ENCODE peak calls at places on chromosomes 12 and 14, in five cellular contexts. L is effector memory CD4-positive, alpha-beta T cell; O is CD4-positive, alpha-beta memory T cell; M is spleen; C is trophoblast cell. N is an unnamed sample.

GRCh38 chr14:68042591-68043210 is 223.1 kb downstream of the RAD51B start:
- DNase-seq in L (no peak), O (no peak), M (no peak), C (no peak), N (no peak)

GRCh38 chr12:104793968-104794367 is 164.1 kb downstream of the SLC41A2 start:
- DNase-seq in L (no peak), O (no peak), M (no peak), C (peak; percentile 16), N (no peak)

GRCh38 chr14:70894868-70895267 is 12.4 kb upstream of the PCNX1 start:
- DNase-seq in L (no peak), O (no peak), M (no peak), C (peak; percentile 61), N (no peak)

GRCh38 chr12:76688001-76688400 is 75.9 kb upstream of the ZDHHC17 start:
- DNase-seq in L (no peak), O (no peak), M (no peak), C (no peak), N (no peak)

GRCh38 chr12:104689630-104690029 is 232.9 kb downstream of the CHST11 start:
- DNase-seq in L (no peak), O (no peak), M (no peak), C (no peak), N (no peak)

GRCh38 chr12:59372971-59373370 is 222.9 kb upstream of the SLC16A7 start:
- DNase-seq in L (no peak), O (peak; percentile 19), M (no peak), C (peak; percentile 3), N (no peak)

GRCh38 chr12:54443446-54443845 is 24.4 kb upstream of the ITGA5 start:
- DNase-seq in L (no peak), O (no peak), M (no peak), C (no peak), N (no peak)

GRCh38 chr12:110502449-110502738 is 263 bp downstream of the RAD9B start:
- DNase-seq in L (no peak), O (no peak), M (no peak), C (no peak), N (no peak)

GRCh38 chr12:51973560-51973959 is 22.1 kb downstream of the ACVR1B start:
- DNase-seq in L (no peak), O (no peak), M (no peak), C (no peak), N (no peak)

GRCh38 chr12:53952871-53953734 is 1.6 kb upstream of the HOXC12 start:
- DNase-seq in L (no peak), O (no peak), M (no peak), C (peak; percentile 96), N (no peak)

GRCh38 chr12:56020437-56021189 is at the start of gene IKZF4:
- DNase-seq in L (no peak), O (no peak), M (no peak), C (no peak), N (peak; percentile 72)

GRCh38 chr14:59086241-59086899 is 102.1 kb upstream of the DAAM1 start:
- DNase-seq in L (no peak), O (no peak), M (no peak), C (no peak), N (no peak)

GRCh38 chr14:105163040-105163742 is 5.4 kb downstream of the JAG2 start:
- DNase-seq in L (no peak), O (no peak), M (no peak), C (peak; percentile 12), N (no peak)

GRCh38 chr14:79378020-79378419 is 833.3 kb downstream of the DIO2 start:
- DNase-seq in L (no peak), O (no peak), M (no peak), C (no peak), N (no peak)

GRCh38 chr14:27077181-27077738 is 479.4 kb upstream of the NOVA1 start:
- DNase-seq in L (no peak), O (no peak), M (no peak), C (no peak), N (no peak)

GRCh38 chr12:48237048-48237630 is 34.0 kb upstream of the OR10AD1 start:
- DNase-seq in L (no peak), O (no peak), M (no peak), C (no peak), N (no peak)

GRCh38 chr12:67592228-67593011 is 56.1 kb upstream of the DYRK2 start:
- DNase-seq in L (no peak), O (no peak), M (no peak), C (peak; percentile 34), N (no peak)

GRCh38 chr14:63147018-63147417 is 57.2 kb upstream of the RHOJ start:
- DNase-seq in L (no peak), O (no peak), M (no peak), C (no peak), N (no peak)

GRCh38 chr12:128825845-128826244 is 2.1 kb upstream of the SLC15A4 start:
- DNase-seq in L (no peak), O (no peak), M (no peak), C (no peak), N (no peak)

GRCh38 chr14:24013654-24014514 is 25.2 kb downstream of the DHRS4L2 start:
- DNase-seq in L (peak; percentile 43), O (peak; percentile 60), M (no peak), C (peak; percentile 91), N (no peak)

GRCh38 chr12:103712191-103712590 is 125.1 kb downstream of the STAB2 start:
- DNase-seq in L (no peak), O (no peak), M (no peak), C (no peak), N (no peak)

GRCh38 chr12:92028039-92028709 is 117.5 kb downstream of the BTG1 start:
- DNase-seq in L (no peak), O (no peak), M (no peak), C (no peak), N (no peak)

GRCh38 chr14:79668941-79669340 is 542.4 kb downstream of the DIO2 start:
- DNase-seq in L (no peak), O (no peak), M (no peak), C (no peak), N (no peak)

GRCh38 chr12:53193953-53194716 is 12.9 kb downstream of the ITGB7 start:
- DNase-seq in L (no peak), O (no peak), M (no peak), C (no peak), N (no peak)

GRCh38 chr14:41476526-41476925 is 130.2 kb upstream of the LRFN5 start:
- DNase-seq in L (no peak), O (no peak), M (no peak), C (no peak), N (no peak)

GRCh38 chr12:18084080-18084479 is 5.9 kb downstream of the RERGL start:
- DNase-seq in L (no peak), O (no peak), M (no peak), C (no peak), N (no peak)

GRCh38 chr12:106331594-106331993 is 26.0 kb upstream of the POLR3B start:
- DNase-seq in L (no peak), O (no peak), M (no peak), C (no peak), N (no peak)

GRCh38 chr12:56838602-56839488 is 75.7 kb downstream of the HSD17B6 start:
- DNase-seq in L (no peak), O (no peak), M (no peak), C (no peak), N (no peak)

GRCh38 chr14:28773917-28774691 is 7.5 kb downstream of the FOXG1 start:
- DNase-seq in L (no peak), O (no peak), M (no peak), C (peak; percentile 30), N (no peak)

GRCh38 chr12:116454950-116455447 is 104.2 kb upstream of the MAP1LC3B2 start:
- DNase-seq in L (no peak), O (no peak), M (no peak), C (peak; percentile 81), N (no peak)

GRCh38 chr14:69879175-69880047 is at the start of gene SMOC1:
- DNase-seq in L (no peak), O (no peak), M (peak; percentile 82), C (peak; percentile 15), N (no peak)

GRCh38 chr14:72256055-72256454 is 323.8 kb downstream of the RGS6 start:
- DNase-seq in L (no peak), O (no peak), M (no peak), C (peak; percentile 92), N (no peak)

GRCh38 chr12:54229624-54230212 is 40.9 kb upstream of the SMUG1 start:
- DNase-seq in L (no peak), O (no peak), M (no peak), C (peak; percentile 45), N (no peak)

GRCh38 chr12:130286041-130286440 is 51.6 kb upstream of the PIWIL1 start:
- DNase-seq in L (no peak), O (no peak), M (no peak), C (no peak), N (no peak)

GRCh38 chr14:104597576-104597975 is 7.0 kb downstream of the TMEM179 start:
- DNase-seq in L (no peak), O (no peak), M (peak; percentile 45), C (no peak), N (peak; percentile 53)

GRCh38 chr14:42424501-42424900 is 817.8 kb downstream of the LRFN5 start:
- DNase-seq in L (no peak), O (no peak), M (no peak), C (no peak), N (no peak)

GRCh38 chr14:48350971-48351370 is 675.6 kb upstream of the MDGA2 start:
- DNase-seq in L (no peak), O (no peak), M (no peak), C (peak; percentile 90), N (no peak)

GRCh38 chr14:48349689-48350088 is 674.3 kb upstream of the MDGA2 start:
- DNase-seq in L (no peak), O (no peak), M (no peak), C (no peak), N (no peak)
- H3K9me3 ChIP-seq in L (no peaks in the 10 kb centered on the region), O (no peaks in the 10 kb centered on the region), M (no peaks in the 10 kb centered on the region), C (no peaks in the 10 kb centered on the region), N (no peaks in the 10 kb centered on the region)

DNA sequence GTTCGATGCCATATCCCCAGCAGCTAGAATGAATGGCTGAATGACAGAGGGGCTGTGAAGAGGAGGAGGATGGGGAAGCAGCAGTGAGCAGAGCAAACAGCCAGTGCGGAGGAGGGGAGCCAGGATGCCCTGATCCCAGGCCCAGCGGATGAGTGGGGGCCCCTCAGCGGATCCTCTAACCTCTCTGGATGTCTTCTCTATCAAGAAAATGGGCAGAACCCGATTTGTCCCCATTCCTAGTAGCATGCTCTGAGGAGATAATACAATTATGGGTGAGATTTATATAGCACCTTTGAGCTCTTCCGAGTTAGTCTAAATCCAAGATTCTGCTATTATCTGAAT is 30.0 kb upstream of the RPLP0 start:
- DNase-seq in L (no peak), O (no peak), M (no peak), C (no peak), N (no peak)
- H3K4me3 ChIP-seq in L (peak overlapping the region; percentile 7), O (peak overlapping the region; percentile 4), M (no peak overlapping the region), C (no peak overlapping the region), N (no peak overlapping the region)

GRCh38 chr12:34626363-34627157 is 604.3 kb downstream of the ALG10 start:
- DNase-seq in L (no peak), O (no peak), M (no peak), C (no peak), N (no peak)
- H3K9me3 ChIP-seq in L (no peaks in the 10 kb centered on the region), O (no peaks in the 10 kb centered on the region), M (peaks cover 14% of the 10 kb centered on the region), C (peaks cover 12% of the 10 kb centered on the region), N (no peaks in the 10 kb centered on the region)

DNA sequence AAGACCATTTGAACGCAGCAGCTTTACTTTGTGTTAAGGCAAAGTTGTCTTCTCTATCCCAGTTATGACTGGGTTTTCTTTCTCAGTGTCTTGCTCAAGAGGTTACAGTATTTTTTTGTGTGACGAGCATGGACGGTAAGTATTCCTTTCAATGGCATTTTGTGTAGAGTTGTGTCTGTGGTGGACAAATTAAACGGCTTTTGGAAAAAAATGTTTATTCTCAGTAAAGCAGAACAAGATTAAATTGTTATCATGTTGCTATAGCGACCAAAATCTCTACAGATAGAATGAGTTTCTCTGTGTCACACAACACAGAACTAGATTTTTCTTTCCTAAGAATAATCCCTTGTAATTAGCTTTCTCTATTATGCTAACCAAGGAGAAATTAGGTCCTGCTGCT is 417.1 kb downstream of the AEBP2 start:
- DNase-seq in L (no peak), O (no peak), M (no peak), C (no peak), N (no peak)
- H3K4me3 ChIP-seq in L (no peak overlapping the region), O (no peak overlapping the region), M (no peak overlapping the region), C (no peak overlapping the region), N (peak overlapping the region; percentile 24)